ENCODE peak calls at places on chromosomes 6 and 20, in nine cellular contexts. One of them, this sample, is unnamed.

GRCh38 chr6:37321101-37321500 is 32.7 kb upstream of the RNF8 start:
- DNase-seq in natural killer cell: no peak
- DNase-seq in stomach: no peak
- DNase-seq in dorsolateral prefrontal cortex: no peak
- DNase-seq in cardiac fibroblast: no peak
- DNase-seq in esophagus squamous epithelium: no peak
- DNase-seq in Calu3: no peak
- DNase-seq in psoas muscle: no peak
- DNase-seq in NB4: no peak
- DNase-seq in this sample: no peak

GRCh38 chr6:26342106-26342999 is 22.6 kb upstream of the BTN3A2 start:
- DNase-seq in natural killer cell: no peak
- DNase-seq in stomach: no peak
- DNase-seq in dorsolateral prefrontal cortex: no peak
- DNase-seq in cardiac fibroblast: peak; percentile 69
- DNase-seq in esophagus squamous epithelium: no peak
- DNase-seq in Calu3: no peak
- DNase-seq in psoas muscle: no peak
- DNase-seq in NB4: no peak
- DNase-seq in this sample: no peak

GRCh38 chr20:12022121-12022520 is 104.4 kb downstream of the BTBD3 start:
- DNase-seq in natural killer cell: no peak
- DNase-seq in stomach: no peak
- DNase-seq in dorsolateral prefrontal cortex: no peak
- DNase-seq in cardiac fibroblast: no peak
- DNase-seq in esophagus squamous epithelium: no peak
- DNase-seq in Calu3: no peak
- DNase-seq in psoas muscle: no peak
- DNase-seq in NB4: no peak
- DNase-seq in this sample: no peak

GRCh38 chr6:168419569-168419968 is 21.4 kb upstream of the SMOC2 start:
- DNase-seq in natural killer cell: no peak
- DNase-seq in stomach: no peak
- DNase-seq in dorsolateral prefrontal cortex: no peak
- DNase-seq in cardiac fibroblast: no peak
- DNase-seq in esophagus squamous epithelium: no peak
- DNase-seq in Calu3: no peak
- DNase-seq in psoas muscle: no peak
- DNase-seq in NB4: no peak
- DNase-seq in this sample: no peak

GRCh38 chr6:30555428-30556005 is 772 bp downstream of the GNL1 start:
- DNase-seq in natural killer cell: peak; percentile 38
- DNase-seq in stomach: peak; percentile 46
- DNase-seq in dorsolateral prefrontal cortex: peak; percentile 57
- DNase-seq in cardiac fibroblast: peak; percentile 27
- DNase-seq in esophagus squamous epithelium: peak; percentile 22
- DNase-seq in Calu3: peak; percentile 21
- DNase-seq in psoas muscle: peak; percentile 52
- DNase-seq in NB4: peak; percentile 64
- DNase-seq in this sample: peak; percentile 45

GRCh38 chr6:133995296-133995695 is 42.3 kb downstream of the TBPL1 start:
- DNase-seq in natural killer cell: no peak
- DNase-seq in stomach: no peak
- DNase-seq in dorsolateral prefrontal cortex: no peak
- DNase-seq in cardiac fibroblast: no peak
- DNase-seq in esophagus squamous epithelium: no peak
- DNase-seq in Calu3: no peak
- DNase-seq in psoas muscle: no peak
- DNase-seq in NB4: no peak
- DNase-seq in this sample: no peak

GRCh38 chr6:25961619-25962367 is 809 bp upstream of the TRIM38 start:
- DNase-seq in natural killer cell: no peak
- DNase-seq in stomach: no peak
- DNase-seq in dorsolateral prefrontal cortex: no peak
- DNase-seq in cardiac fibroblast: peak; percentile 7
- DNase-seq in esophagus squamous epithelium: no peak
- DNase-seq in Calu3: no peak
- DNase-seq in psoas muscle: no peak
- DNase-seq in NB4: peak; percentile 27
- DNase-seq in this sample: no peak

GRCh38 chr6:165055231-165055630 is 254.2 kb downstream of the C6orf118 start:
- DNase-seq in natural killer cell: no peak
- DNase-seq in stomach: no peak
- DNase-seq in dorsolateral prefrontal cortex: no peak
- DNase-seq in cardiac fibroblast: no peak
- DNase-seq in esophagus squamous epithelium: no peak
- DNase-seq in Calu3: peak; percentile 24
- DNase-seq in psoas muscle: no peak
- DNase-seq in NB4: peak; percentile 8
- DNase-seq in this sample: no peak

GRCh38 chr6:83824388-83824801 is 28.8 kb upstream of the RIPPLY2 start:
- DNase-seq in natural killer cell: no peak
- DNase-seq in stomach: peak; percentile 30
- DNase-seq in dorsolateral prefrontal cortex: no peak
- DNase-seq in cardiac fibroblast: peak; percentile 37
- DNase-seq in esophagus squamous epithelium: no peak
- DNase-seq in Calu3: no peak
- DNase-seq in psoas muscle: no peak
- DNase-seq in NB4: no peak
- DNase-seq in this sample: no peak

GRCh38 chr6:83824831-83825230 is 28.3 kb upstream of the RIPPLY2 start:
- DNase-seq in natural killer cell: no peak
- DNase-seq in stomach: no peak
- DNase-seq in dorsolateral prefrontal cortex: no peak
- DNase-seq in cardiac fibroblast: no peak
- DNase-seq in esophagus squamous epithelium: no peak
- DNase-seq in Calu3: no peak
- DNase-seq in psoas muscle: no peak
- DNase-seq in NB4: no peak
- DNase-seq in this sample: no peak

GRCh38 chr6:83822629-83823169 is 30.5 kb upstream of the RIPPLY2 start:
- DNase-seq in natural killer cell: no peak
- DNase-seq in stomach: no peak
- DNase-seq in dorsolateral prefrontal cortex: no peak
- DNase-seq in cardiac fibroblast: no peak
- DNase-seq in esophagus squamous epithelium: no peak
- DNase-seq in Calu3: no peak
- DNase-seq in psoas muscle: no peak
- DNase-seq in NB4: no peak
- DNase-seq in this sample: no peak

DNA sequence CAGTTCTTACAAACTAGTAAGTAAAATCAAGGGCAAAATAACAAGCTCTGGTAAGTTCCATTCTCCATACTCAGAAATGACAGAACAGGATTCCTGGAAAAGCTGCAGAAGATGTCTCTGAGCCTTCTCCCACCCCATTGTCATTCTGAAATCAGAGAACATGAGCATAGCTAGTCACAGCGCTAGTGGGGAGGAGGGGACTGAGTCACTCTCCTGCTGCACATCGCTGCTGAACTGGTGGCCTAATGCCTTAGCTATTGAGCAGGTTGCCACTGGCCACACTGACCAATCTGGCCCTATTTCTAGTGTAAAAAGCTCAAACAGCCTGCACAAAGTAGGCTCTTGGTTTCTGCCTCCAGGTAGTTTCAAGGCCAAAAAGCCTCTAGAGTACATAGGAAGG is 26.1 kb upstream of the RIPPLY2 start:
- DNase-seq in natural killer cell: no peak
- DNase-seq in stomach: no peak
- DNase-seq in dorsolateral prefrontal cortex: no peak
- DNase-seq in cardiac fibroblast: peak; percentile 4
- DNase-seq in esophagus squamous epithelium: no peak
- DNase-seq in Calu3: no peak
- DNase-seq in psoas muscle: no peak
- DNase-seq in NB4: no peak
- DNase-seq in this sample: no peak
- TF ChIP-seq CTCF in natural killer cell: no peak
- TF ChIP-seq CTCF in stomach: no peak
- TF ChIP-seq CTCF in dorsolateral prefrontal cortex: no peak
- TF ChIP-seq CTCF in cardiac fibroblast: no peak
- TF ChIP-seq CTCF in esophagus squamous epithelium: no peak
- TF ChIP-seq CTCF in Calu3: no peak
- TF ChIP-seq CTCF in psoas muscle: no peak
- TF ChIP-seq CTCF in NB4: no peak
- TF ChIP-seq CTCF in this sample: no peak

DNA sequence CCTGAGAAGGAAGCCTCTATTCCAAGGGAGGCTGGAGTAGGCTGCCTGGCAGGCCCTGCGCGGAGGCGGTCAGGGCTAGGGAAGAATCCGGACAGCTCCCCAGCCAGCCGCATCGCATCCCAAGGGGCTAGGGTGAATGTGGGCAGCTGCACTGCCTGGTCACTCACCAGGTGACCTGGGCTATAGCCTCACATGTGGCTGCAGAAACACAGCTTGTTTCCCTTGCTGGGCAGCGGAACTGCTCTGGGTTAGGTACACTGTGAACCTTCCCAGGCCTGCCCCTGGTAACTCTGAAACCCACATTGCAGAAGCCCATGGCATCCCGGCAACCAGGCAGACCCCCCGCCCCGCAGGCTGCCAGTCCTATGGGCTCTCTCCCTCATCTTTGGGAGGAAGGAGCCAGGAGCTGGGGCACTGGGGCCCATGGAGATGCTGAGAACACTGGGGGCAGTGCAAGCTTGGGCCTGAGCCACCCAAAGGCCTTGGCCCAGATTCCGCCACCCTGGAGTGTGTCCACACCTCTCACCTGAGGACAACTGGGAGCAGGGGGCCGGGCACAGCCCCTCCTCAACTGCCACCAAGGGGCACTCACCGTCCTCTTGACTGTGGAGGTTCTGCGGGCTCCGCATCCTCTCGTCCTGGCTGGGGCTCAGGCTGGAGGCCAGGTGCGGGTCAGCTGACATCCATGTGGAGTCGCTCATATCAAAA is 111.0 kb downstream of the NOL4L start:
- DNase-seq in natural killer cell: no peak
- DNase-seq in stomach: no peak
- DNase-seq in dorsolateral prefrontal cortex: no peak
- DNase-seq in cardiac fibroblast: no peak
- DNase-seq in esophagus squamous epithelium: no peak
- DNase-seq in Calu3: peak; percentile 46
- DNase-seq in psoas muscle: no peak
- DNase-seq in NB4: no peak
- DNase-seq in this sample: no peak
- TF ChIP-seq CTCF in natural killer cell: no peak
- TF ChIP-seq CTCF in stomach: no peak
- TF ChIP-seq CTCF in dorsolateral prefrontal cortex: peak; percentile 1
- TF ChIP-seq CTCF in cardiac fibroblast: no peak
- TF ChIP-seq CTCF in esophagus squamous epithelium: no peak
- TF ChIP-seq CTCF in Calu3: no peak
- TF ChIP-seq CTCF in psoas muscle: no peak
- TF ChIP-seq CTCF in NB4: no peak
- TF ChIP-seq CTCF in this sample: no peak

GRCh38 chr6:147821266-147821665 is 312.8 kb downstream of the SAMD5 start:
- DNase-seq in natural killer cell: no peak
- DNase-seq in stomach: no peak
- DNase-seq in dorsolateral prefrontal cortex: no peak
- DNase-seq in cardiac fibroblast: no peak
- DNase-seq in esophagus squamous epithelium: no peak
- DNase-seq in Calu3: no peak
- DNase-seq in psoas muscle: no peak
- DNase-seq in NB4: no peak
- DNase-seq in this sample: no peak

GRCh38 chr6:147820520-147820919 is 312.0 kb downstream of the SAMD5 start:
- DNase-seq in natural killer cell: no peak
- DNase-seq in stomach: no peak
- DNase-seq in dorsolateral prefrontal cortex: no peak
- DNase-seq in cardiac fibroblast: no peak
- DNase-seq in esophagus squamous epithelium: no peak
- DNase-seq in Calu3: no peak
- DNase-seq in psoas muscle: no peak
- DNase-seq in NB4: no peak
- DNase-seq in this sample: no peak

DNA sequence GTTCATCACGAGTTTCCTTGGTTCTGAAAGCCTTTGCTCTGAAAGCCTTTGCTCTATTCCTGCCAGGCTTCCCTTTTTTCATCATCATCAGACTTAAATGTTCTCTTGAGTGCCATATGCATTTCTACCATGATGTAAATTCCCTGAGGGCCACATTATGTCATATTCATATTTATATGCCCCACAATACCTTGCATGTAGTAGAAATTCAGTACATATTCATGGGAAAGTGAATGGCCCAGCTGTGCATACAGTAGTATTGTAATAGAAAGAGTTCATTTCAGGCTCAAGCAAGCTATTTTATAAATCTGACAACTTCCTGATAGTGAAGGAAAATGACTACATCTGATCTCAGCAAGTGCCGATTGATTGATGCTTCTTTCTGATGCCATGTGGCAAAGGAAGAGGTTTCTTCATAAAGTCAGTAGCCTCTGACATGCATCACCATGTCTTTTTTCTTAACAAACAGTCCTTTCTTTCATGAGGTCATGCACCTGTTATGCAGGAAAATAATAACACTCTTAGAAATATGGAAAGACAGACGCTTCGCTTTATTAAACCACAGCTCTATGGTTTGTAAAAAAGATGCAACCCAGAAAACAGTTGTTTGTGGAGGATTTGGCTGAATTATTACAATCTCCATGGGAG is 308.7 kb downstream of the SAMD5 start:
- DNase-seq in natural killer cell: no peak
- DNase-seq in stomach: no peak
- DNase-seq in dorsolateral prefrontal cortex: no peak
- DNase-seq in cardiac fibroblast: no peak
- DNase-seq in esophagus squamous epithelium: no peak
- DNase-seq in Calu3: no peak
- DNase-seq in psoas muscle: no peak
- DNase-seq in NB4: no peak
- DNase-seq in this sample: no peak
- TF ChIP-seq CTCF in natural killer cell: no peak
- TF ChIP-seq CTCF in stomach: no peak
- TF ChIP-seq CTCF in dorsolateral prefrontal cortex: no peak
- TF ChIP-seq CTCF in cardiac fibroblast: no peak
- TF ChIP-seq CTCF in esophagus squamous epithelium: no peak
- TF ChIP-seq CTCF in Calu3: no peak
- TF ChIP-seq CTCF in psoas muscle: no peak
- TF ChIP-seq CTCF in NB4: no peak
- TF ChIP-seq CTCF in this sample: no peak

GRCh38 chr6:5996701-5997419 is 9.9 kb downstream of the NRN1 start:
- DNase-seq in natural killer cell: no peak
- DNase-seq in stomach: no peak
- DNase-seq in dorsolateral prefrontal cortex: peak; percentile 63
- DNase-seq in cardiac fibroblast: peak; percentile 23
- DNase-seq in esophagus squamous epithelium: no peak
- DNase-seq in Calu3: no peak
- DNase-seq in psoas muscle: no peak
- DNase-seq in NB4: peak; percentile 41
- DNase-seq in this sample: peak; percentile 42

GRCh38 chr6:5994999-5995698 is 11.6 kb downstream of the NRN1 start:
- DNase-seq in natural killer cell: no peak
- DNase-seq in stomach: no peak
- DNase-seq in dorsolateral prefrontal cortex: no peak
- DNase-seq in cardiac fibroblast: no peak
- DNase-seq in esophagus squamous epithelium: no peak
- DNase-seq in Calu3: no peak
- DNase-seq in psoas muscle: no peak
- DNase-seq in NB4: no peak
- DNase-seq in this sample: no peak

GRCh38 chr6:5994234-5994998 is 12.3 kb downstream of the NRN1 start:
- DNase-seq in natural killer cell: no peak
- DNase-seq in stomach: no peak
- DNase-seq in dorsolateral prefrontal cortex: no peak
- DNase-seq in cardiac fibroblast: no peak
- DNase-seq in esophagus squamous epithelium: no peak
- DNase-seq in Calu3: no peak
- DNase-seq in psoas muscle: no peak
- DNase-seq in NB4: peak; percentile 35
- DNase-seq in this sample: no peak

GRCh38 chr6:5997420-5998093 is 9.2 kb downstream of the NRN1 start:
- DNase-seq in natural killer cell: no peak
- DNase-seq in stomach: no peak
- DNase-seq in dorsolateral prefrontal cortex: no peak
- DNase-seq in cardiac fibroblast: no peak
- DNase-seq in esophagus squamous epithelium: no peak
- DNase-seq in Calu3: no peak
- DNase-seq in psoas muscle: no peak
- DNase-seq in NB4: peak; percentile 79
- DNase-seq in this sample: peak; percentile 45

DNA sequence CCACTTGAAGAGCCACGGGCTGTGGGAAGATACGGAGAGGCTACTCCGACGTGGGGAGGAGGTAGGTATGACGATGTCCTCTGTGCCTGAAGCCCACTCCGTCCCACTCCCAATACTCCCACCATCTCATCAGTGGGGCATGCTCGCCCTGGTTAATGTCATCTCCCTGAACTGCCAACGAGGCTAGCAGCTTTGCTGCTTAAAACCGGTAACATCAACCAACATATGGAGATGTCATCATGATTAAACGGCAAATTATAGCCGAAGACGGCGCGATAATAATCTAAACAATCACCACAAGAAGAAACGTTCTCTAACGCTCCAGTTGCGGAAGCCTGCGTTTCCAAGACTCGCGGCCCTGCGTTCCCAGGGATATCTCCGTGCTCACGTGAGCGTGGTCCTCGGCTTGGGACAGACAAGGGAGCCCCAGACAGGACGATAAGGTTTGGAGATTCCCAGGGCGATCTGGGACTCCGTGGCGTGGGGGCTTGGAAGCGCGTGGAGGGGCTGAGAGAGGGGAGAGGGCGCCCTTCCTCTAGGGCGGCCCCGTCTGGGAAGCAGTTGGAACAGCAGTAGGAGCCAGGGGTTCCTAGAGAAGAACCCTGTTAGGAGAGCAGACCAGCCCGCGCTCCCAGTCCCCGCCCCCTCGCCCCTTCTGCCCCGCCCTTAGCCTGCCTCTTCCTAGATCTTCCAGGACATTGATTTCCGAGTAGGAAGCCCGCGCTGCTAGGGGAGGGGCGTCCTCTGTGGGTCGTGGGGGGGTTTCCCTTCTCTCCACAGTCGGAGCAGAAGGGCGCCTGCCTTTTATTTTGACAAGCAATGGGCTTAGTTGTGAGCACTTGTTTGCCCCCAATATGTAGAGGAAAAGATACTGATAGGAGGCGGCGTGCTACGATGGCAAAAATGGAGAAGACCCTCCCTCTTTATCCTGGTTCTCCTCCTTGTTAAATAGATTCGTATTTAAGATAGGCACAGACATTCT is 10.7 kb downstream of the NRN1 start:
- DNase-seq in natural killer cell: no peak
- DNase-seq in stomach: no peak
- DNase-seq in dorsolateral prefrontal cortex: peak; percentile 69
- DNase-seq in cardiac fibroblast: peak; percentile 28
- DNase-seq in esophagus squamous epithelium: no peak
- DNase-seq in Calu3: no peak
- DNase-seq in psoas muscle: peak; percentile 61
- DNase-seq in NB4: peak; percentile 51
- DNase-seq in this sample: peak; percentile 58
- TF ChIP-seq CTCF in natural killer cell: no peak
- TF ChIP-seq CTCF in stomach: no peak
- TF ChIP-seq CTCF in dorsolateral prefrontal cortex: no peak
- TF ChIP-seq CTCF in cardiac fibroblast: no peak
- TF ChIP-seq CTCF in esophagus squamous epithelium: no peak
- TF ChIP-seq CTCF in Calu3: no peak
- TF ChIP-seq CTCF in psoas muscle: peak; percentile 18
- TF ChIP-seq CTCF in NB4: no peak
- TF ChIP-seq CTCF in this sample: peak; percentile 37

This sample was measured in neural crest cell.